ENCODE peak calls at places on chromosomes 16 and 17, in four cellular contexts. U is T-helper 1 cell, Z is WTC11, H is kidney epithelial cell. R is an unnamed sample.

GRCh38 chr17:35540589-35541404 is 3.3 kb upstream of the SLFN12L start:
- DNase-seq in U (no peak), H (no peak), Z (no peak), R (no peak)

GRCh38 chr17:65170839-65171238 is 33.7 kb downstream of the RGS9 start:
- DNase-seq in Z (no peak), U (no peak), H (no peak), R (no peak)

GRCh38 chr16:88768041-88768876 is 16.8 kb downstream of the PIEZO1 start:
- DNase-seq in U (no peak), Z (no peak), H (no peak), R (no peak)

GRCh38 chr16:14186007-14186953 is 115.2 kb downstream of the MRTFB start:
- DNase-seq in H (peak), Z (peak), U (no peak), R (no peak)

GRCh38 chr16:80759419-80760162 is 44.8 kb downstream of the CDYL2 start:
- DNase-seq in Z (no peak), H (no peak), U (no peak), R (no peak)

GRCh38 chr17:32971171-32971570 is 20.5 kb upstream of the SPACA3 start:
- DNase-seq in U (no peak), H (no peak), Z (no peak), R (no peak)

GRCh38 chr16:57260294-57260929 is 15.4 kb downstream of the ARL2BP start:
- DNase-seq in U (no peak), Z (no peak), H (peak), R (no peak)

GRCh38 chr17:60630352-60630751 is 30.4 kb downstream of the PPM1D start:
- DNase-seq in H (no peak), Z (no peak), U (no peak), R (no peak)

GRCh38 chr16:84042879-84043485 is 387 bp upstream of the SLC38A8 start:
- DNase-seq in U (no peak), Z (peak), H (no peak), R (no peak)

GRCh38 chr16:50884066-50884860 is 142.4 kb downstream of the CYLD start:
- DNase-seq in H (no peak), U (peak), Z (peak), R (no peak)

R was measured in GM18507.